ENCODE peak calls at places on chromosomes 6 and 20, in ten cellular contexts. One of them, this sample, is unnamed.

GRCh38 chr6:98904096-98904495 is 43.6 kb downstream of the FBXL4 start:
- DNase-seq in uterus: no peak
- DNase-seq in fibroblast of lung: peak; percentile 13
- DNase-seq in foreskin fibroblast: no peak
- DNase-seq in ascending aorta: no peak
- DNase-seq in WTC11: no peak
- DNase-seq in AG04450: no peak
- DNase-seq in H1: no peak
- DNase-seq in heart right ventricle: no peak
- DNase-seq in hepatocyte: no peak
- DNase-seq in this sample: no peak

GRCh38 chr20:9114709-9115108 is 45.8 kb downstream of the PLCB4 start:
- DNase-seq in foreskin fibroblast: no peak
- DNase-seq in heart right ventricle: no peak
- DNase-seq in ascending aorta: no peak
- DNase-seq in WTC11: no peak
- DNase-seq in AG04450: no peak
- DNase-seq in H1: no peak
- DNase-seq in uterus: no peak
- DNase-seq in hepatocyte: peak; percentile 6
- DNase-seq in fibroblast of lung: no peak
- DNase-seq in this sample: no peak

GRCh38 chr6:153965996-153966395 is 73.0 kb upstream of the OPRM1 start:
- DNase-seq in heart right ventricle: no peak
- DNase-seq in ascending aorta: no peak
- DNase-seq in WTC11: no peak
- DNase-seq in foreskin fibroblast: peak; percentile 2
- DNase-seq in uterus: no peak
- DNase-seq in AG04450: no peak
- DNase-seq in hepatocyte: no peak
- DNase-seq in H1: no peak
- DNase-seq in fibroblast of lung: peak; percentile 18
- DNase-seq in this sample: no peak

GRCh38 chr20:63117661-63118302 is 98.1 kb downstream of the YTHDF1 start:
- DNase-seq in AG04450: no peak
- DNase-seq in fibroblast of lung: no peak
- DNase-seq in uterus: no peak
- DNase-seq in WTC11: no peak
- DNase-seq in ascending aorta: no peak
- DNase-seq in foreskin fibroblast: no peak
- DNase-seq in hepatocyte: no peak
- DNase-seq in heart right ventricle: peak; percentile 3
- DNase-seq in H1: no peak
- DNase-seq in this sample: no peak

GRCh38 chr20:34824026-34824860 is 1.2 kb downstream of the NCOA6 start:
- DNase-seq in AG04450: no peak
- DNase-seq in WTC11: peak; percentile 72
- DNase-seq in heart right ventricle: peak; percentile 29
- DNase-seq in uterus: peak; percentile 40
- DNase-seq in fibroblast of lung: peak; percentile 45
- DNase-seq in foreskin fibroblast: peak; percentile 64
- DNase-seq in ascending aorta: peak; percentile 77
- DNase-seq in hepatocyte: peak; percentile 81
- DNase-seq in H1: peak; percentile 59
- DNase-seq in this sample: no peak

GRCh38 chr6:13355043-13355945 is 27.0 kb upstream of the TBC1D7 start:
- DNase-seq in WTC11: no peak
- DNase-seq in heart right ventricle: no peak
- DNase-seq in foreskin fibroblast: peak; percentile 93
- DNase-seq in AG04450: peak; percentile 95
- DNase-seq in H1: no peak
- DNase-seq in hepatocyte: peak; percentile 54
- DNase-seq in ascending aorta: no peak
- DNase-seq in uterus: no peak
- DNase-seq in fibroblast of lung: peak; percentile 93
- DNase-seq in this sample: peak; percentile 81

GRCh38 chr6:16948376-16948775 is 153.5 kb upstream of the STMND1 start:
- DNase-seq in foreskin fibroblast: peak; percentile 74
- DNase-seq in fibroblast of lung: peak; percentile 86
- DNase-seq in heart right ventricle: no peak
- DNase-seq in uterus: no peak
- DNase-seq in hepatocyte: no peak
- DNase-seq in H1: no peak
- DNase-seq in AG04450: peak; percentile 18
- DNase-seq in WTC11: no peak
- DNase-seq in ascending aorta: no peak
- DNase-seq in this sample: no peak

GRCh38 chr6:161444464-161444863 is 170.6 kb upstream of the AGPAT4 start:
- DNase-seq in AG04450: no peak
- DNase-seq in ascending aorta: no peak
- DNase-seq in H1: peak; percentile 54
- DNase-seq in WTC11: peak; percentile 30
- DNase-seq in hepatocyte: no peak
- DNase-seq in uterus: no peak
- DNase-seq in fibroblast of lung: peak; percentile 66
- DNase-seq in foreskin fibroblast: peak; percentile 11
- DNase-seq in heart right ventricle: peak; percentile 21
- DNase-seq in this sample: no peak

GRCh38 chr6:153962548-153962947 is 76.5 kb upstream of the OPRM1 start:
- DNase-seq in fibroblast of lung: no peak
- DNase-seq in H1: no peak
- DNase-seq in uterus: no peak
- DNase-seq in heart right ventricle: no peak
- DNase-seq in ascending aorta: no peak
- DNase-seq in hepatocyte: no peak
- DNase-seq in AG04450: no peak
- DNase-seq in WTC11: no peak
- DNase-seq in foreskin fibroblast: no peak
- DNase-seq in this sample: no peak

GRCh38 chr20:63639093-63639860 is 12.4 kb upstream of the GMEB2 start:
- DNase-seq in ascending aorta: no peak
- DNase-seq in AG04450: no peak
- DNase-seq in heart right ventricle: peak; percentile 69
- DNase-seq in WTC11: no peak
- DNase-seq in hepatocyte: no peak
- DNase-seq in foreskin fibroblast: no peak
- DNase-seq in H1: no peak
- DNase-seq in uterus: no peak
- DNase-seq in fibroblast of lung: no peak
- DNase-seq in this sample: no peak

GRCh38 chr20:46640536-46641311 is 10.5 kb downstream of the SLC13A3 start:
- DNase-seq in WTC11: no peak
- DNase-seq in heart right ventricle: no peak
- DNase-seq in AG04450: no peak
- DNase-seq in fibroblast of lung: no peak
- DNase-seq in H1: no peak
- DNase-seq in uterus: no peak
- DNase-seq in ascending aorta: no peak
- DNase-seq in foreskin fibroblast: no peak
- DNase-seq in hepatocyte: no peak
- DNase-seq in this sample: no peak

GRCh38 chr6:53152576-53152975 is 3.9 kb upstream of the GCM1 start:
- DNase-seq in foreskin fibroblast: no peak
- DNase-seq in AG04450: no peak
- DNase-seq in hepatocyte: no peak
- DNase-seq in heart right ventricle: no peak
- DNase-seq in fibroblast of lung: no peak
- DNase-seq in WTC11: no peak
- DNase-seq in uterus: no peak
- DNase-seq in ascending aorta: no peak
- DNase-seq in H1: no peak
- DNase-seq in this sample: no peak

GRCh38 chr6:56803594-56803993 is 151.3 kb upstream of the BEND6 start:
- DNase-seq in hepatocyte: no peak
- DNase-seq in uterus: no peak
- DNase-seq in fibroblast of lung: peak; percentile 76
- DNase-seq in ascending aorta: no peak
- DNase-seq in H1: no peak
- DNase-seq in AG04450: no peak
- DNase-seq in WTC11: no peak
- DNase-seq in heart right ventricle: no peak
- DNase-seq in foreskin fibroblast: peak; percentile 63
- DNase-seq in this sample: peak; percentile 40

GRCh38 chr6:134240664-134241431 is 77.1 kb downstream of the SGK1 start:
- DNase-seq in heart right ventricle: peak; percentile 44
- DNase-seq in WTC11: no peak
- DNase-seq in uterus: peak; percentile 30
- DNase-seq in AG04450: no peak
- DNase-seq in hepatocyte: no peak
- DNase-seq in H1: no peak
- DNase-seq in ascending aorta: peak; percentile 75
- DNase-seq in foreskin fibroblast: no peak
- DNase-seq in fibroblast of lung: no peak
- DNase-seq in this sample: no peak

GRCh38 chr6:158848441-158848840 is 29.3 kb upstream of the EZR start:
- DNase-seq in AG04450: no peak
- DNase-seq in WTC11: no peak
- DNase-seq in hepatocyte: peak; percentile 32
- DNase-seq in H1: no peak
- DNase-seq in uterus: no peak
- DNase-seq in foreskin fibroblast: no peak
- DNase-seq in fibroblast of lung: no peak
- DNase-seq in heart right ventricle: no peak
- DNase-seq in ascending aorta: no peak
- DNase-seq in this sample: no peak

GRCh38 chr6:167031082-167031709 is 32.0 kb downstream of the CEP43 start:
- DNase-seq in hepatocyte: no peak
- DNase-seq in H1: no peak
- DNase-seq in foreskin fibroblast: peak; percentile 24
- DNase-seq in ascending aorta: no peak
- DNase-seq in uterus: no peak
- DNase-seq in AG04450: no peak
- DNase-seq in fibroblast of lung: no peak
- DNase-seq in heart right ventricle: no peak
- DNase-seq in WTC11: no peak
- DNase-seq in this sample: no peak

GRCh38 chr20:62111148-62111547 is 11.1 kb upstream of the LSM14B start:
- DNase-seq in ascending aorta: no peak
- DNase-seq in AG04450: no peak
- DNase-seq in heart right ventricle: no peak
- DNase-seq in foreskin fibroblast: no peak
- DNase-seq in H1: no peak
- DNase-seq in hepatocyte: no peak
- DNase-seq in uterus: no peak
- DNase-seq in fibroblast of lung: no peak
- DNase-seq in WTC11: no peak
- DNase-seq in this sample: no peak

DNA sequence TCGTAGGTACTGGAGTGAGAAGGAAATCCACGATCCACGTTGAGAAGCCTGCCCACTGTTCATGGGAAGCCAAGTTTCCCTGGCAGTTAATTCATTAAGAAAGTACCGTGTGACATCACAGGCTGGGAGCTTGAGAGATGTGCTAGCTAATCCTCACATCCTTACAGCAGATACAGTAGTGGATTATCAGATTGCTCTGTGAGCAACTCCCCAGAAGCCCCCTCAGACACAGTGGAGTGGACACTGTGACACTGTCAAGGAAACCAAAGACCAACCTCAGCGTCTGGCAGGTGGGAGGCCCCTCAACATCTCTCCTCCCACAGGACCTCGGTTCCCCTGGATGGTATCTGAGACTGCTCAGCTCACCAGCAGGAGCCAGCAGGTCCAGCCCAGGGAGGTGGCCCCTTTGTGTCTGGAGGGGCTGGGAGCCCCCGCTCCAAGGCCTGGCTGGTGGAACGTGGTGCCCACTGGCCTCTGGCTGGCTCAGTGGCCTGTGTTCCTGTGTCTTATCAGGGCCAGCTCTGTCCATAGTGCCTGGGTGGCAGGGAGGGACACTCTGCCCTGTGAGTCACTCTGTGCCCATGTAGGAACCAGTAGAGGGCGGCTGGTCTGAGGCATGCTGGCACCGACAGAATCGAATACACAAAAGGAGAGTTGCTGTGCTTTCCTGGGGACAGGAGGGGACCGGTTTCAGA is 7.2 kb downstream of the PYGB start:
- DNase-seq in WTC11: no peak
- DNase-seq in foreskin fibroblast: no peak
- DNase-seq in hepatocyte: no peak
- DNase-seq in fibroblast of lung: no peak
- DNase-seq in heart right ventricle: peak; percentile 59
- DNase-seq in ascending aorta: peak; percentile 83
- DNase-seq in H1: no peak
- DNase-seq in AG04450: no peak
- DNase-seq in uterus: no peak
- DNase-seq in this sample: no peak
- TF ChIP-seq CTCF in WTC11: no peak
- TF ChIP-seq CTCF in foreskin fibroblast: no peak
- TF ChIP-seq CTCF in hepatocyte: no peak
- TF ChIP-seq CTCF in fibroblast of lung: no peak
- TF ChIP-seq CTCF in heart right ventricle: no peak
- TF ChIP-seq CTCF in ascending aorta: peak; percentile 19
- TF ChIP-seq CTCF in H1: no peak
- TF ChIP-seq CTCF in AG04450: no peak
- TF ChIP-seq CTCF in uterus: no peak
- TF ChIP-seq CTCF in this sample: no peak

GRCh38 chr20:44743080-44743701 is 2.5 kb upstream of the KCNK15 start:
- DNase-seq in AG04450: no peak
- DNase-seq in uterus: no peak
- DNase-seq in foreskin fibroblast: no peak
- DNase-seq in ascending aorta: no peak
- DNase-seq in heart right ventricle: no peak
- DNase-seq in hepatocyte: no peak
- DNase-seq in H1: no peak
- DNase-seq in fibroblast of lung: no peak
- DNase-seq in WTC11: no peak
- DNase-seq in this sample: no peak
- TF ChIP-seq CTCF in AG04450: no peak
- TF ChIP-seq CTCF in uterus: no peak
- TF ChIP-seq CTCF in foreskin fibroblast: no peak
- TF ChIP-seq CTCF in ascending aorta: no peak
- TF ChIP-seq CTCF in heart right ventricle: no peak
- TF ChIP-seq CTCF in hepatocyte: no peak
- TF ChIP-seq CTCF in H1: no peak
- TF ChIP-seq CTCF in fibroblast of lung: no peak
- TF ChIP-seq CTCF in WTC11: no peak
- TF ChIP-seq CTCF in this sample: no peak

GRCh38 chr6:119628691-119629621 is 279.4 kb upstream of the MAN1A1 start:
- DNase-seq in H1: no peak
- DNase-seq in heart right ventricle: no peak
- DNase-seq in hepatocyte: no peak
- DNase-seq in WTC11: no peak
- DNase-seq in ascending aorta: no peak
- DNase-seq in uterus: no peak
- DNase-seq in fibroblast of lung: no peak
- DNase-seq in AG04450: no peak
- DNase-seq in foreskin fibroblast: no peak
- DNase-seq in this sample: no peak
- TF ChIP-seq CTCF in H1: peak; percentile 6
- TF ChIP-seq CTCF in heart right ventricle: no peak
- TF ChIP-seq CTCF in hepatocyte: no peak
- TF ChIP-seq CTCF in WTC11: no peak
- TF ChIP-seq CTCF in ascending aorta: no peak
- TF ChIP-seq CTCF in uterus: no peak
- TF ChIP-seq CTCF in fibroblast of lung: no peak
- TF ChIP-seq CTCF in AG04450: no peak
- TF ChIP-seq CTCF in foreskin fibroblast: no peak
- TF ChIP-seq CTCF in this sample: no peak

GRCh38 chr6:63739094-63739687 is 103.6 kb downstream of the PHF3 start:
- DNase-seq in foreskin fibroblast: no peak
- DNase-seq in ascending aorta: no peak
- DNase-seq in hepatocyte: peak; percentile 12
- DNase-seq in heart right ventricle: no peak
- DNase-seq in AG04450: no peak
- DNase-seq in H1: no peak
- DNase-seq in fibroblast of lung: no peak
- DNase-seq in WTC11: no peak
- DNase-seq in uterus: no peak
- DNase-seq in this sample: no peak
- TF ChIP-seq CTCF in foreskin fibroblast: no peak
- TF ChIP-seq CTCF in ascending aorta: no peak
- TF ChIP-seq CTCF in hepatocyte: no peak
- TF ChIP-seq CTCF in heart right ventricle: no peak
- TF ChIP-seq CTCF in AG04450: no peak
- TF ChIP-seq CTCF in H1: no peak
- TF ChIP-seq CTCF in fibroblast of lung: no peak
- TF ChIP-seq CTCF in WTC11: no peak
- TF ChIP-seq CTCF in uterus: no peak
- TF ChIP-seq CTCF in this sample: no peak